ENCODE peak calls at places on chromosomes 3 and 15, in five cellular contexts. E, P, W, A and B are unnamed samples.

GRCh38 chr3:141686477-141687280 is 51.4 kb upstream of the RNF7 start:
- DNase-seq in E (peak; percentile 67), P (peak; percentile 53), W (peak; percentile 46), A (peak; percentile 27), B (no peak)

GRCh38 chr3:159948423-159949140 is 40.1 kb upstream of the IL12A start:
- DNase-seq in W (no peak), E (no peak), A (no peak), P (peak; percentile 20), B (no peak)

GRCh38 chr3:52405066-52405465 is 39.8 kb downstream of the SEMA3G start:
- DNase-seq in A (no peak), W (no peak), E (no peak), P (no peak), B (no peak)

GRCh38 chr3:113948015-113948917 is 453 bp downstream of the ZDHHC23 start:
- DNase-seq in P (peak; percentile 6), A (peak; percentile 52), E (peak; percentile 16), W (peak; percentile 15), B (peak; percentile 87)

GRCh38 chr3:172036541-172037215 is 2.7 kb upstream of the FNDC3B start:
- DNase-seq in A (no peak), P (no peak), W (no peak), E (no peak), B (no peak)

GRCh38 chr15:99983894-99984293 is 250.7 kb upstream of the LYSMD4 start:
- DNase-seq in P (no peak), W (no peak), E (no peak), A (no peak), B (no peak)

GRCh38 chr3:15936347-15936746 is 138.6 kb upstream of the ANKRD28 start:
- DNase-seq in P (no peak), W (no peak), A (no peak), E (no peak), B (no peak)

GRCh38 chr3:77687545-77687944 is 647.6 kb downstream of the ROBO2 start:
- DNase-seq in P (no peak), W (no peak), A (no peak), E (no peak), B (no peak)

GRCh38 chr3:45778761-45779201 is 17.6 kb downstream of the SLC6A20 start:
- DNase-seq in E (no peak), P (no peak), W (no peak), A (peak; percentile 17), B (no peak)

GRCh38 chr15:46277994-46278885 is 643.4 kb downstream of the SQOR start:
- DNase-seq in W (no peak), E (no peak), P (no peak), A (no peak), B (no peak)

GRCh38 chr3:123627673-123628670 is 43.1 kb upstream of the HACD2 start:
- DNase-seq in E (no peak), P (no peak), A (peak; percentile 85), W (no peak), B (peak; percentile 83)

GRCh38 chr3:189334064-189334920 is 162.5 kb downstream of the TPRG1 start:
- DNase-seq in A (no peak), E (no peak), W (no peak), P (peak; percentile 81), B (no peak)

GRCh38 chr3:138461246-138461645 is 26.8 kb downstream of the ESYT3 start:
- DNase-seq in W (no peak), E (no peak), A (no peak), P (peak; percentile 31), B (no peak)

GRCh38 chr15:100338971-100339444 is 2.8 kb downstream of the ADAMTS17 start:
- DNase-seq in A (peak; percentile 61), E (peak; percentile 49), W (peak; percentile 69), P (peak; percentile 70), B (peak; percentile 76)

GRCh38 chr3:105647047-105647446 is 221.8 kb downstream of the CBLB start:
- DNase-seq in E (no peak), P (peak; percentile 89), A (no peak), W (no peak), B (peak; percentile 16)

GRCh38 chr3:98151241-98151640 is 4.0 kb downstream of the OR5H14 start:
- DNase-seq in W (no peak), E (no peak), P (no peak), A (no peak), B (no peak)

GRCh38 chr3:43759297-43759782 is 68.6 kb downstream of the ABHD5 start:
- DNase-seq in E (peak; percentile 33), W (no peak), A (no peak), P (peak; percentile 67), B (no peak)

GRCh38 chr3:145094355-145094941 is 1066.5 kb downstream of the PLOD2 start:
- DNase-seq in P (peak; percentile 62), W (no peak), E (no peak), A (no peak), B (no peak)

GRCh38 chr3:113104746-113105479 is 106.4 kb upstream of the BOC start:
- DNase-seq in W (no peak), P (no peak), E (peak; percentile 17), A (no peak), B (no peak)

GRCh38 chr15:88324241-88325065 is 67.9 kb upstream of the NTRK3 start:
- DNase-seq in A (no peak), P (no peak), W (no peak), E (no peak), B (no peak)

GRCh38 chr15:89299896-89300295 is 34.7 kb downstream of the POLG start:
- DNase-seq in E (no peak), P (no peak), W (no peak), A (no peak), B (no peak)

GRCh38 chr3:3053974-3054373 is 56.2 kb downstream of the IL5RA start:
- DNase-seq in P (no peak), A (no peak), E (no peak), W (no peak), B (no peak)

GRCh38 chr3:173800154-173800553 is 402.6 kb downstream of the NLGN1 start:
- DNase-seq in W (no peak), E (no peak), P (no peak), A (no peak), B (no peak)

GRCh38 chr3:51388286-51389029 is 2.6 kb upstream of the RBM15B start:
- DNase-seq in A (peak; percentile 41), W (no peak), P (peak; percentile 79), E (no peak), B (no peak)
- TF ChIP-seq CTCF in A (peak; percentile 9), W (no peak), P (peak; percentile 60), E (no peak), B (no peak)

DNA sequence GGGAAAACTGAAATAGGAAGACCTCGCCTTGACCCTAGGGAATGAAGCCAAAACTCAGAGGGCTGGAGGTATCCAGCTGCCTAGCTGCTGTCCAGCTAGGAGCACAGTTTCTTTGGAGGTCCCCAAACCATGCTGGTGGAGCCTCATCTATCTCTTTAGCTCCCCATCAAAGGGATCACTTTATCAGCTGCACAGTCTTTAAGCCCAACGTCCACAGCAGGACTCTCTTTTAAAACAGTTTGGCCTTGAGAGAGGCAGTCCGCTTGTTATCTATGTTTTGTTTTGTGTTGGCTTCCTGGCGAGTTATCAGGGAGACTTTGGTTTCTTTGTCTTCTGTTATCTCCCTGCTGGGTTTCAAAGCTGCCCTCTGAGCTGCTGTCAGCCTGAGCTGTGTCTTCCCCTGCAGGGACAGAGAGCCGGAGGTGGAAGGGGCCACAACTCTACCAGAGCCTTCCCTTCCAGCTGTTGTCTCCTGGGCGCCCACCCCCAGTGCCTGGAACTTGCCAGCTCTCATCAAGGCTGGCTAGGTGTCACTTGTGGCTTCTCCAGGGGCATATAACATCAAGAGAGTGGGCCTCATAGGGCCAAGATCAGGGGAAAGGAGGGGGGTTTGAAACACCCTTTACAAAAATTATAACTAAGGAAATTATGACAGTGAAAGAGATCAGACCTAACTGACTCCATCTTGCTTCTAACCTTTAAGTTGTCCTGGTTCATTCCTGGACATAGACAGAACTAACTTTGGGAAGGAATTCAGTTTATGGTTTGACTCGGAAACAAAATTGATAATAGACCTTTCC is 61.4 kb upstream of the C15orf39 start:
- DNase-seq in W (peak; percentile 60), A (no peak), P (no peak), E (no peak), B (no peak)
- H3K27ac ChIP-seq in W (peak overlapping the region; percentile 45), A (no peak overlapping the region), P (no peak overlapping the region), E (no peak overlapping the region), B (no peak overlapping the region)

GRCh38 chr3:10515884-10516495 is 10.6 kb upstream of the ATP2B2 start:
- DNase-seq in A (no peak), W (no peak), E (no peak), P (no peak), B (no peak)
- TF ChIP-seq CTCF in A (no peak), W (no peak), E (no peak), P (no peak), B (no peak)

DNA sequence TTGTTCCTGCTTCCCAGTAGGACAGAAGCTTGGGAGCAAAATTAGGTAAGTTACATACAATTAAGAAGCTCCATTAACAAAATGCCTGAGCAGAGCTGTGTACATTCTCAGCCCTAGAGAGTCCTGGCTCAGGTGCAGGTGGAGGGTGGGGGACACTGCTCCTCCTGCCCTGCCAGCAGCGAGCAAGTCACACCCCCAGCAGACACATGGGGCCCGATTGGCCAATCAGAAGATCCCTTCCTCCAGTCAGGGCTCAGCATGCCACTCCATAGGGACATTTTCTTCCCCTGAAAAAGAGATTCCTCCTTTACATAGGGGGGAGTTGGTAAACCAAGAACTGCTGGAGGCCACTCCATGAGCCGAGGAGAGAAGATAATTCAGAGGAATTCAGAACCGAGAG is 62.1 kb downstream of the PLXNA1 start:
- DNase-seq in A (peak; percentile 43), W (no peak), P (no peak), E (peak; percentile 12), B (no peak)
- H3K27ac ChIP-seq in A (no peak overlapping the region), W (no peak overlapping the region), P (no peak overlapping the region), E (no peak overlapping the region), B (no peak overlapping the region)

GRCh38 chr3:177816667-177817208 is 619.5 kb upstream of the TBL1XR1 start:
- DNase-seq in E (no peak), P (peak; percentile 92), W (no peak), A (no peak), B (no peak)
- TF ChIP-seq CTCF in E (peak; percentile 17), P (peak; percentile 39), W (no peak), A (no peak), B (no peak)

DNA sequence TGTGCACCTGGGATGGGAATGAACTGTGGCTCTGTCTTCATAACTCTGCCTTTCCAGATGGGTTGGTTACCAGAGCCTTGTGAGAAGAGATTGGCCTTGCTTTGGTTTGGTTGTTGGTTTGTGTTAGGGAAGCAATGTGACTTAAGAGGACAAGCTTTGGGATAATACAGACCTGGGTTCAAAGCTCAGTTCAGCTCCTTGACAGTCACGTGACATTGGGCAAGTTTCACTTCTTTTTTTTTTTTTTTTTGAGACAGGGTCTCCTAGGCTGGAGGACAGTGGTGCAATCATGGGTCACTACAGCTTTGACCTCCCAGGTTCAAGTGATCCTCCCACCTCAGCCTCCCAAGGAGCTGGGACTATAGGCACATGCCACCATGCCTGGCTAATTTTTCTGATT is 42.7 kb downstream of the CORO2B start:
- DNase-seq in W (no peak), A (no peak), P (no peak), E (no peak), B (no peak)
- H3K27ac ChIP-seq in W (peak overlapping the region; percentile 55), A (peak overlapping the region; percentile 73), P (no peak overlapping the region), E (no peak overlapping the region), B (no peak overlapping the region)